ENCODE peak calls at places on chromosomes 2 and 18, in six cellular contexts. One of them, this sample, is unnamed.

GRCh38 chr2:60000681-60001080 is 552.8 kb downstream of the BCL11A start:
- DNase-seq in K562: no peak
- DNase-seq in H1: no peak
- DNase-seq in HepG2: no peak
- DNase-seq in GM12878: no peak
- DNase-seq in SK-N-SH: no peak
- DNase-seq in this sample: no peak

GRCh38 chr18:69002233-69002632 is 204.4 kb downstream of the CCDC102B start:
- DNase-seq in H1: no peak
- DNase-seq in HepG2: peak; percentile 1
- DNase-seq in GM12878: no peak
- DNase-seq in K562: no peak
- DNase-seq in SK-N-SH: peak; percentile 4
- DNase-seq in this sample: no peak

GRCh38 chr18:46366977-46367376 is 262.8 kb downstream of the HAUS1 start:
- DNase-seq in HepG2: no peak
- DNase-seq in SK-N-SH: no peak
- DNase-seq in GM12878: no peak
- DNase-seq in K562: no peak
- DNase-seq in H1: no peak
- DNase-seq in this sample: no peak

GRCh38 chr2:174716785-174717184 is 47.5 kb downstream of the CHRNA1 start:
- DNase-seq in H1: no peak
- DNase-seq in K562: no peak
- DNase-seq in GM12878: no peak
- DNase-seq in HepG2: no peak
- DNase-seq in SK-N-SH: no peak
- DNase-seq in this sample: no peak

GRCh38 chr2:140601342-140601741 is 1529.5 kb downstream of the LRP1B start:
- DNase-seq in GM12878: no peak
- DNase-seq in H1: no peak
- DNase-seq in HepG2: no peak
- DNase-seq in SK-N-SH: no peak
- DNase-seq in K562: no peak
- DNase-seq in this sample: no peak

GRCh38 chr18:326846-327245 is 59.0 kb upstream of the THOC1 start:
- DNase-seq in HepG2: no peak
- DNase-seq in GM12878: no peak
- DNase-seq in SK-N-SH: no peak
- DNase-seq in K562: no peak
- DNase-seq in H1: no peak
- DNase-seq in this sample: no peak

GRCh38 chr2:172643142-172643541 is 87.3 kb downstream of the PDK1 start:
- DNase-seq in K562: no peak
- DNase-seq in SK-N-SH: no peak
- DNase-seq in GM12878: no peak
- DNase-seq in H1: no peak
- DNase-seq in HepG2: peak; percentile 19
- DNase-seq in this sample: no peak

GRCh38 chr18:1797265-1797664 is 774.0 kb downstream of the METTL4 start:
- DNase-seq in K562: no peak
- DNase-seq in H1: no peak
- DNase-seq in HepG2: no peak
- DNase-seq in GM12878: no peak
- DNase-seq in SK-N-SH: no peak
- DNase-seq in this sample: no peak

GRCh38 chr2:64649626-64650025 is 4.1 kb downstream of the SERTAD2 start:
- DNase-seq in SK-N-SH: no peak
- DNase-seq in GM12878: no peak
- DNase-seq in HepG2: peak; percentile 53
- DNase-seq in K562: no peak
- DNase-seq in H1: no peak
- DNase-seq in this sample: no peak

GRCh38 chr2:149815946-149816345 is 228.4 kb upstream of the MMADHC start:
- DNase-seq in HepG2: no peak
- DNase-seq in GM12878: no peak
- DNase-seq in SK-N-SH: no peak
- DNase-seq in H1: no peak
- DNase-seq in K562: no peak
- DNase-seq in this sample: no peak

GRCh38 chr2:119871725-119872124 is 112.0 kb downstream of the PTPN4 start:
- DNase-seq in GM12878: no peak
- DNase-seq in H1: no peak
- DNase-seq in SK-N-SH: no peak
- DNase-seq in K562: no peak
- DNase-seq in HepG2: no peak
- DNase-seq in this sample: no peak

GRCh38 chr2:138029238-138029637 is 65.0 kb downstream of the HNMT start:
- DNase-seq in SK-N-SH: no peak
- DNase-seq in K562: no peak
- DNase-seq in H1: no peak
- DNase-seq in HepG2: no peak
- DNase-seq in GM12878: no peak
- DNase-seq in this sample: no peak

GRCh38 chr2:38176619-38177021 is 100.7 kb upstream of the CYP1B1 start:
- DNase-seq in H1: no peak
- DNase-seq in GM12878: no peak
- DNase-seq in K562: no peak
- DNase-seq in HepG2: no peak
- DNase-seq in SK-N-SH: no peak
- DNase-seq in this sample: no peak

GRCh38 chr18:13179566-13180113 is 38.9 kb upstream of the LDLRAD4 start:
- DNase-seq in GM12878: no peak
- DNase-seq in H1: no peak
- DNase-seq in SK-N-SH: no peak
- DNase-seq in HepG2: peak; percentile 95
- DNase-seq in K562: no peak
- DNase-seq in this sample: no peak

GRCh38 chr2:235494716-235495372 is 1.0 kb downstream of the AGAP1 start:
- DNase-seq in SK-N-SH: peak; percentile 71
- DNase-seq in K562: peak; percentile 27
- DNase-seq in GM12878: no peak
- DNase-seq in H1: peak; percentile 67
- DNase-seq in HepG2: no peak
- DNase-seq in this sample: no peak

GRCh38 chr2:28639836-28640235 is 111.8 kb upstream of the PPP1CB start:
- DNase-seq in GM12878: no peak
- DNase-seq in HepG2: peak; percentile 75
- DNase-seq in H1: no peak
- DNase-seq in K562: no peak
- DNase-seq in SK-N-SH: no peak
- DNase-seq in this sample: no peak

GRCh38 chr2:221204699-221205098 is 367.4 kb downstream of the EPHA4 start:
- DNase-seq in HepG2: no peak
- DNase-seq in SK-N-SH: no peak
- DNase-seq in K562: no peak
- DNase-seq in H1: no peak
- DNase-seq in GM12878: no peak
- DNase-seq in this sample: no peak

GRCh38 chr2:119649364-119649917 is 29.6 kb upstream of the TMEM177 start:
- DNase-seq in HepG2: no peak
- DNase-seq in H1: no peak
- DNase-seq in K562: no peak
- DNase-seq in GM12878: no peak
- DNase-seq in SK-N-SH: no peak
- DNase-seq in this sample: no peak

GRCh38 chr2:7043689-7044088 is 126.5 kb downstream of the RNF144A start:
- DNase-seq in H1: no peak
- DNase-seq in HepG2: no peak
- DNase-seq in GM12878: no peak
- DNase-seq in K562: no peak
- DNase-seq in SK-N-SH: no peak
- DNase-seq in this sample: no peak

GRCh38 chr2:160423141-160423540 is 70.5 kb downstream of the RBMS1 start:
- DNase-seq in K562: no peak
- DNase-seq in H1: no peak
- DNase-seq in HepG2: no peak
- DNase-seq in SK-N-SH: no peak
- DNase-seq in GM12878: no peak
- DNase-seq in this sample: no peak

GRCh38 chr2:128464456-128464855 is 145.8 kb upstream of the HS6ST1 start:
- DNase-seq in K562: no peak
- DNase-seq in H1: peak; percentile 41
- DNase-seq in SK-N-SH: no peak
- DNase-seq in HepG2: no peak
- DNase-seq in GM12878: no peak
- DNase-seq in this sample: no peak

GRCh38 chr2:3651686-3652516 is 6.1 kb upstream of the ALLC start:
- DNase-seq in K562: no peak
- DNase-seq in HepG2: peak; percentile 92
- DNase-seq in H1: peak; percentile 88
- DNase-seq in GM12878: peak; percentile 60
- DNase-seq in SK-N-SH: peak; percentile 74
- DNase-seq in this sample: peak; percentile 95

GRCh38 chr18:293557-293956 is 25.7 kb upstream of the THOC1 start:
- DNase-seq in SK-N-SH: no peak
- DNase-seq in K562: no peak
- DNase-seq in H1: no peak
- DNase-seq in HepG2: no peak
- DNase-seq in GM12878: no peak
- DNase-seq in this sample: no peak

GRCh38 chr2:9592699-9593098 is 37.1 kb upstream of the ADAM17 start:
- DNase-seq in SK-N-SH: no peak
- DNase-seq in HepG2: no peak
- DNase-seq in H1: no peak
- DNase-seq in GM12878: no peak
- DNase-seq in K562: no peak
- DNase-seq in this sample: no peak

GRCh38 chr2:150144546-150145305 is 342.7 kb downstream of the RND3 start:
- DNase-seq in HepG2: no peak
- DNase-seq in GM12878: no peak
- DNase-seq in H1: no peak
- DNase-seq in SK-N-SH: no peak
- DNase-seq in K562: no peak
- DNase-seq in this sample: no peak

GRCh38 chr2:131105950-131106801 is 1.0 kb downstream of the PLEKHB2 start:
- DNase-seq in HepG2: peak; percentile 84
- DNase-seq in GM12878: peak; percentile 16
- DNase-seq in H1: no peak
- DNase-seq in SK-N-SH: peak; percentile 27
- DNase-seq in K562: peak; percentile 41
- DNase-seq in this sample: no peak

GRCh38 chr2:85504434-85505261 is 34.3 kb upstream of the MAT2A start:
- DNase-seq in K562: no peak
- DNase-seq in HepG2: no peak
- DNase-seq in H1: no peak
- DNase-seq in GM12878: no peak
- DNase-seq in SK-N-SH: peak; percentile 71
- DNase-seq in this sample: no peak

GRCh38 chr2:176096986-176097819 is 2.4 kb upstream of the HOXD12 start:
- DNase-seq in H1: peak; percentile 91
- DNase-seq in SK-N-SH: peak; percentile 92
- DNase-seq in K562: peak; percentile 84
- DNase-seq in HepG2: peak; percentile 64
- DNase-seq in GM12878: no peak
- DNase-seq in this sample: peak; percentile 76

GRCh38 chr18:10580215-10580614 is 54.4 kb downstream of the NAPG start:
- DNase-seq in K562: no peak
- DNase-seq in GM12878: no peak
- DNase-seq in HepG2: no peak
- DNase-seq in H1: no peak
- DNase-seq in SK-N-SH: no peak
- DNase-seq in this sample: no peak

GRCh38 chr2:64522843-64523428 is 1.2 kb upstream of the AFTPH start:
- DNase-seq in SK-N-SH: peak; percentile 47
- DNase-seq in HepG2: peak; percentile 83
- DNase-seq in GM12878: peak; percentile 60
- DNase-seq in K562: peak; percentile 34
- DNase-seq in H1: no peak
- DNase-seq in this sample: no peak

GRCh38 chr2:237440819-237441281 is 26.9 kb upstream of the COL6A3 start:
- DNase-seq in H1: no peak
- DNase-seq in SK-N-SH: no peak
- DNase-seq in GM12878: no peak
- DNase-seq in HepG2: no peak
- DNase-seq in K562: no peak
- DNase-seq in this sample: no peak

GRCh38 chr18:67265464-67266245 is 250.9 kb downstream of the DSEL start:
- DNase-seq in H1: no peak
- DNase-seq in SK-N-SH: no peak
- DNase-seq in HepG2: no peak
- DNase-seq in K562: no peak
- DNase-seq in GM12878: no peak
- DNase-seq in this sample: no peak
- TF ChIP-seq TAF1 in H1: no peak
- TF ChIP-seq TAF1 in SK-N-SH: no peak
- TF ChIP-seq TAF1 in HepG2: no peak
- TF ChIP-seq TAF1 in K562: no peak
- TF ChIP-seq TAF1 in GM12878: no peak
- TF ChIP-seq TAF1 in this sample: no peak

GRCh38 chr18:40855661-40856060 is 1099.4 kb upstream of the PIK3C3 start:
- DNase-seq in H1: no peak
- DNase-seq in K562: no peak
- DNase-seq in GM12878: no peak
- DNase-seq in SK-N-SH: no peak
- DNase-seq in HepG2: no peak
- DNase-seq in this sample: no peak
- TF ChIP-seq TAF1 in H1: no peak
- TF ChIP-seq TAF1 in K562: no peak
- TF ChIP-seq TAF1 in GM12878: no peak
- TF ChIP-seq TAF1 in SK-N-SH: no peak
- TF ChIP-seq TAF1 in HepG2: no peak
- TF ChIP-seq TAF1 in this sample: no peak

GRCh38 chr18:24559474-24560018 is 99.1 kb downstream of the HRH4 start:
- DNase-seq in H1: no peak
- DNase-seq in SK-N-SH: no peak
- DNase-seq in K562: no peak
- DNase-seq in HepG2: no peak
- DNase-seq in GM12878: no peak
- DNase-seq in this sample: no peak
- TF ChIP-seq TAF1 in H1: no peak
- TF ChIP-seq TAF1 in SK-N-SH: no peak
- TF ChIP-seq TAF1 in K562: no peak
- TF ChIP-seq TAF1 in HepG2: no peak
- TF ChIP-seq TAF1 in GM12878: no peak
- TF ChIP-seq TAF1 in this sample: no peak

DNA sequence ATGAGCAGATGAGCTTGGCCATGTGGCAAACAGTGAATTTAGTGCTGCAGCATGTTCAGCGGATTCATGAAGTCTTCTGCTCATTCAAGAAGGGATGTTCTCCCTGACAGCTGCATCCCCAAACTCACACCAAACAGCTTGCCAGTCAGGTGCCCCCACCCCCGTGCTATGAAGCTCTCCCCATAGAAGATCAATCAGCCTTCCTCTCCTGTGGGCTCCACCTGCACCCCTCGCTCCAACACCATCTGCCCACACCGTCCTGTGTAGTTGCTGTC is 219.0 kb downstream of the BCL2 start:
- DNase-seq in GM12878: no peak
- DNase-seq in HepG2: no peak
- DNase-seq in K562: no peak
- DNase-seq in H1: no peak
- DNase-seq in SK-N-SH: no peak
- DNase-seq in this sample: no peak
- TF ChIP-seq TAF1 in GM12878: no peak
- TF ChIP-seq TAF1 in HepG2: no peak
- TF ChIP-seq TAF1 in K562: no peak
- TF ChIP-seq TAF1 in H1: no peak
- TF ChIP-seq TAF1 in SK-N-SH: no peak
- TF ChIP-seq TAF1 in this sample: no peak